ENCODE peak calls at places on chromosomes 4 and X, in four cellular contexts. A, P, B and S are unnamed samples.

GRCh38 chr4:119592708-119593298 is 35.8 kb downstream of the PDE5A start:
- DNase-seq in A (no peak), P (no peak), B (no peak), S (no peak)

GRCh38 chrX:130339408-130340222 is at the start of gene SLC25A14:
- DNase-seq in A (peak; percentile 31), P (peak; percentile 49), B (peak; percentile 84), S (peak; percentile 75)

GRCh38 chr4:122705035-122705434 is 27.5 kb upstream of the BBS12 start:
- DNase-seq in A (no peak), P (no peak), B (no peak), S (no peak)

GRCh38 chrX:53547668-53548067 is 113.5 kb upstream of the HSD17B10 start:
- DNase-seq in A (no peak), P (no peak), B (no peak), S (no peak)

GRCh38 chrX:49958727-49959126 is 36.3 kb downstream of the CLCN5 start:
- DNase-seq in A (no peak), P (no peak), B (no peak), S (no peak)

GRCh38 chr4:87961993-87962791 is 13.3 kb upstream of the SPP1 start:
- DNase-seq in A (no peak), P (no peak), B (no peak), S (no peak)

GRCh38 chrX:47224896-47225290 is 6.4 kb downstream of the CDK16 start:
- DNase-seq in A (no peak), P (no peak), B (peak; percentile 21), S (no peak)

GRCh38 chr4:44652002-44652401 is 577 bp upstream of the YIPF7 start:
- DNase-seq in A (no peak), P (no peak), B (no peak), S (no peak)

GRCh38 chrX:100447563-100448397 is 37.7 kb upstream of the PCDH19 start:
- DNase-seq in A (peak; percentile 30), P (peak; percentile 21), B (peak; percentile 53), S (peak; percentile 49)

GRCh38 chr4:16752150-16752549 is 146.3 kb downstream of the LDB2 start:
- DNase-seq in A (no peak), P (no peak), B (no peak), S (no peak)

GRCh38 chrX:53048169-53049126 is at the start of gene GPR173:
- DNase-seq in A (peak; percentile 27), P (peak; percentile 49), B (peak; percentile 70), S (no peak)

GRCh38 chr4:148954011-148954749 is 512.0 kb upstream of the NR3C2 start:
- DNase-seq in A (no peak), P (no peak), B (no peak), S (no peak)

GRCh38 chr4:22345678-22346077 is 170.2 kb downstream of the ADGRA3 start:
- DNase-seq in A (no peak), P (peak; percentile 80), B (no peak), S (no peak)

GRCh38 chrX:129139837-129140679 is 383.2 kb downstream of the SMARCA1 start:
- DNase-seq in A (no peak), P (no peak), B (no peak), S (no peak)

GRCh38 chrX:153806999-153807575 is 12.6 kb downstream of the SSR4 start:
- DNase-seq in A (no peak), P (no peak), B (no peak), S (no peak)

GRCh38 chrX:153684447-153685178 is 3.1 kb upstream of the SLC6A8 start:
- DNase-seq in A (no peak), P (no peak), B (no peak), S (no peak)

GRCh38 chr4:83413676-83414075 is 41.9 kb downstream of the HELQ start:
- DNase-seq in A (no peak), P (no peak), B (no peak), S (no peak)

GRCh38 chrX:20461576-20461975 is 194.9 kb upstream of the RPS6KA3 start:
- DNase-seq in A (no peak), P (peak; percentile 92), B (no peak), S (no peak)

GRCh38 chr4:153335665-153336064 is 8.8 kb upstream of the MND1 start:
- DNase-seq in A (no peak), P (no peak), B (no peak), S (no peak)

GRCh38 chrX:130836447-130836846 is 66.6 kb downstream of the ENOX2 start:
- DNase-seq in A (no peak), P (no peak), B (no peak), S (peak; percentile 3)

GRCh38 chr4:67624939-67625338 is 66.4 kb downstream of the STAP1 start:
- DNase-seq in A (no peak), P (no peak), B (no peak), S (no peak)

GRCh38 chr4:126071346-126072333 is 756.9 kb downstream of the FAT4 start:
- DNase-seq in A (no peak), P (peak; percentile 25), B (no peak), S (no peak)

GRCh38 chr4:78532046-78532445 is 19.5 kb upstream of the ANXA3 start:
- DNase-seq in A (no peak), P (no peak), B (no peak), S (no peak)

GRCh38 chrX:13906103-13906502 is 89.2 kb upstream of the GPM6B start:
- DNase-seq in A (no peak), P (peak; percentile 89), B (no peak), S (no peak)

GRCh38 chr4:124596811-124597210 is 115.7 kb downstream of the ANKRD50 start:
- DNase-seq in A (no peak), P (no peak), B (no peak), S (no peak)

GRCh38 chrX:142804085-142804484 is 221.6 kb upstream of the SPANXN4 start:
- DNase-seq in A (no peak), P (no peak), B (no peak), S (no peak)

GRCh38 chrX:12978205-12979010 is 3.5 kb downstream of the TMSB4X start:
- DNase-seq in A (no peak), P (no peak), B (peak; percentile 45), S (peak; percentile 47)

GRCh38 chrX:3771756-3772155 is 58.3 kb upstream of the PRKX start:
- DNase-seq in A (no peak), P (no peak), B (no peak), S (no peak)

GRCh38 chr4:154720618-154721267 is 23.1 kb upstream of the LRAT start:
- DNase-seq in A (no peak), P (no peak), B (no peak), S (no peak)

GRCh38 chr4:39950861-39951481 is 26.7 kb downstream of the PDS5A start:
- DNase-seq in A (no peak), P (no peak), B (no peak), S (peak; percentile 14)

GRCh38 chrX:81261576-81261975 is 59.7 kb downstream of the SH3BGRL start:
- DNase-seq in A (no peak), P (no peak), B (no peak), S (no peak)

GRCh38 chr4:1541449-1542225 is 135.4 kb upstream of the NKX1-1 start:
- DNase-seq in A (no peak), P (no peak), B (no peak), S (no peak)

GRCh38 chrX:154458116-154458953 is at the start of gene PLXNA3:
- DNase-seq in A (peak; percentile 51), P (no peak), B (peak; percentile 76), S (peak; percentile 80)

GRCh38 chr4:6749340-6750171 is 33.0 kb upstream of the KIAA0232 start:
- DNase-seq in A (no peak), P (no peak), B (peak; percentile 52), S (peak; percentile 72)

GRCh38 chr4:57182132-57182874 is 72.1 kb upstream of the IGFBP7 start:
- DNase-seq in A (no peak), P (peak; percentile 35), B (no peak), S (no peak)

GRCh38 chrX:70769659-70770232 is 138.8 kb downstream of the TEX11 start:
- DNase-seq in A (no peak), P (peak; percentile 0), B (no peak), S (no peak)

GRCh38 chr4:80434238-80434637 is 98.7 kb downstream of the CFAP299 start:
- DNase-seq in A (no peak), P (no peak), B (no peak), S (no peak)